ENCODE peak calls at places on chromosomes 16 and 17, in ten cellular contexts. One of them, this sample, is unnamed.

GRCh38 chr17:82031885-82032627 is 578 bp downstream of the RAC3 start:
- DNase-seq in psoas muscle: no peak
- DNase-seq in HepG2: no peak
- DNase-seq in IMR-90: no peak
- DNase-seq in SK-N-SH: peak; percentile 85
- DNase-seq in neural progenitor cell: peak; percentile 38
- DNase-seq in A549: no peak
- DNase-seq in cardiac muscle cell: no peak
- DNase-seq in HCT116: no peak
- DNase-seq in fibroblast of lung: no peak
- DNase-seq in this sample: no peak

GRCh38 chr17:42281571-42282096 is 5.4 kb upstream of the STAT5B start:
- DNase-seq in psoas muscle: peak; percentile 45
- DNase-seq in SK-N-SH: peak; percentile 12
- DNase-seq in A549: no peak
- DNase-seq in HepG2: no peak
- DNase-seq in fibroblast of lung: no peak
- DNase-seq in cardiac muscle cell: no peak
- DNase-seq in HCT116: no peak
- DNase-seq in neural progenitor cell: peak; percentile 26
- DNase-seq in IMR-90: no peak
- DNase-seq in this sample: no peak

GRCh38 chr17:16040710-16041251 is 41.2 kb downstream of the TTC19 start:
- DNase-seq in A549: no peak
- DNase-seq in IMR-90: peak; percentile 87
- DNase-seq in cardiac muscle cell: peak; percentile 81
- DNase-seq in psoas muscle: no peak
- DNase-seq in HepG2: peak; percentile 93
- DNase-seq in HCT116: no peak
- DNase-seq in neural progenitor cell: no peak
- DNase-seq in fibroblast of lung: peak; percentile 96
- DNase-seq in SK-N-SH: no peak
- DNase-seq in this sample: no peak

GRCh38 chr17:67227488-67227887 is 17.5 kb downstream of the HELZ start:
- DNase-seq in A549: no peak
- DNase-seq in HCT116: no peak
- DNase-seq in fibroblast of lung: peak; percentile 46
- DNase-seq in psoas muscle: no peak
- DNase-seq in IMR-90: peak; percentile 28
- DNase-seq in cardiac muscle cell: peak; percentile 53
- DNase-seq in neural progenitor cell: no peak
- DNase-seq in SK-N-SH: no peak
- DNase-seq in HepG2: no peak
- DNase-seq in this sample: no peak

GRCh38 chr16:68367034-68367433 is 56.2 kb downstream of the PRMT7 start:
- DNase-seq in SK-N-SH: peak; percentile 74
- DNase-seq in psoas muscle: no peak
- DNase-seq in cardiac muscle cell: peak; percentile 48
- DNase-seq in neural progenitor cell: peak; percentile 76
- DNase-seq in HepG2: peak; percentile 53
- DNase-seq in IMR-90: peak; percentile 9
- DNase-seq in fibroblast of lung: no peak
- DNase-seq in HCT116: peak; percentile 16
- DNase-seq in A549: peak; percentile 58
- DNase-seq in this sample: no peak

GRCh38 chr17:31394544-31394943 is 3.1 kb downstream of the RAB11FIP4 start:
- DNase-seq in HCT116: no peak
- DNase-seq in cardiac muscle cell: peak; percentile 85
- DNase-seq in IMR-90: peak; percentile 77
- DNase-seq in SK-N-SH: no peak
- DNase-seq in fibroblast of lung: peak; percentile 62
- DNase-seq in psoas muscle: no peak
- DNase-seq in A549: no peak
- DNase-seq in HepG2: peak; percentile 56
- DNase-seq in neural progenitor cell: peak; percentile 90
- DNase-seq in this sample: no peak

GRCh38 chr16:49921791-49922456 is 66.0 kb upstream of the ZNF423 start:
- DNase-seq in psoas muscle: peak; percentile 60
- DNase-seq in IMR-90: peak; percentile 17
- DNase-seq in neural progenitor cell: peak; percentile 86
- DNase-seq in fibroblast of lung: peak; percentile 44
- DNase-seq in A549: peak; percentile 66
- DNase-seq in SK-N-SH: peak; percentile 86
- DNase-seq in cardiac muscle cell: peak; percentile 69
- DNase-seq in HepG2: peak; percentile 63
- DNase-seq in HCT116: peak; percentile 51
- DNase-seq in this sample: no peak

GRCh38 chr16:85172465-85173071 is 60.3 kb upstream of the CIBAR2 start:
- DNase-seq in A549: peak; percentile 66
- DNase-seq in fibroblast of lung: peak; percentile 41
- DNase-seq in HCT116: peak; percentile 65
- DNase-seq in psoas muscle: peak; percentile 81
- DNase-seq in HepG2: peak; percentile 75
- DNase-seq in SK-N-SH: peak; percentile 83
- DNase-seq in neural progenitor cell: peak; percentile 69
- DNase-seq in IMR-90: peak; percentile 53
- DNase-seq in cardiac muscle cell: no peak
- DNase-seq in this sample: no peak

GRCh38 chr16:57360321-57360935 is 1.8 kb downstream of the CCL22 start:
- DNase-seq in SK-N-SH: no peak
- DNase-seq in HCT116: no peak
- DNase-seq in cardiac muscle cell: no peak
- DNase-seq in neural progenitor cell: no peak
- DNase-seq in HepG2: no peak
- DNase-seq in A549: no peak
- DNase-seq in IMR-90: no peak
- DNase-seq in psoas muscle: no peak
- DNase-seq in fibroblast of lung: no peak
- DNase-seq in this sample: no peak

GRCh38 chr17:10620823-10621222 is 36.3 kb downstream of the MYH3 start:
- DNase-seq in A549: no peak
- DNase-seq in psoas muscle: no peak
- DNase-seq in neural progenitor cell: no peak
- DNase-seq in HepG2: no peak
- DNase-seq in fibroblast of lung: no peak
- DNase-seq in IMR-90: no peak
- DNase-seq in HCT116: no peak
- DNase-seq in cardiac muscle cell: no peak
- DNase-seq in SK-N-SH: no peak
- DNase-seq in this sample: peak; percentile 75

GRCh38 chr17:20033410-20033809 is 24.3 kb downstream of the SPECC1 start:
- DNase-seq in A549: no peak
- DNase-seq in IMR-90: no peak
- DNase-seq in cardiac muscle cell: no peak
- DNase-seq in neural progenitor cell: no peak
- DNase-seq in SK-N-SH: no peak
- DNase-seq in HepG2: no peak
- DNase-seq in fibroblast of lung: no peak
- DNase-seq in HCT116: no peak
- DNase-seq in psoas muscle: no peak
- DNase-seq in this sample: no peak

GRCh38 chr16:4179020-4179419 is 62.8 kb upstream of the ADCY9 start:
- DNase-seq in neural progenitor cell: no peak
- DNase-seq in HepG2: peak; percentile 10
- DNase-seq in A549: no peak
- DNase-seq in fibroblast of lung: peak; percentile 26
- DNase-seq in IMR-90: peak; percentile 54
- DNase-seq in SK-N-SH: no peak
- DNase-seq in cardiac muscle cell: peak; percentile 71
- DNase-seq in psoas muscle: peak; percentile 67
- DNase-seq in HCT116: peak; percentile 37
- DNase-seq in this sample: peak; percentile 29

GRCh38 chr17:7046127-7046724 is 2.3 kb upstream of the SLC16A11 start:
- DNase-seq in HepG2: peak; percentile 54
- DNase-seq in HCT116: peak; percentile 71
- DNase-seq in IMR-90: no peak
- DNase-seq in neural progenitor cell: peak; percentile 54
- DNase-seq in SK-N-SH: no peak
- DNase-seq in A549: no peak
- DNase-seq in cardiac muscle cell: no peak
- DNase-seq in psoas muscle: no peak
- DNase-seq in fibroblast of lung: no peak
- DNase-seq in this sample: peak; percentile 67

GRCh38 chr17:75695830-75696271 is 25.4 kb upstream of the ITGB4 start:
- DNase-seq in HCT116: no peak
- DNase-seq in neural progenitor cell: no peak
- DNase-seq in HepG2: no peak
- DNase-seq in cardiac muscle cell: no peak
- DNase-seq in fibroblast of lung: no peak
- DNase-seq in IMR-90: no peak
- DNase-seq in A549: no peak
- DNase-seq in psoas muscle: peak; percentile 91
- DNase-seq in SK-N-SH: no peak
- DNase-seq in this sample: no peak

GRCh38 chr17:1054656-1055055 is 57.7 kb downstream of the TIMM22 start:
- DNase-seq in fibroblast of lung: no peak
- DNase-seq in neural progenitor cell: no peak
- DNase-seq in IMR-90: no peak
- DNase-seq in psoas muscle: peak; percentile 18
- DNase-seq in HepG2: no peak
- DNase-seq in HCT116: no peak
- DNase-seq in A549: no peak
- DNase-seq in cardiac muscle cell: no peak
- DNase-seq in SK-N-SH: no peak
- DNase-seq in this sample: no peak

GRCh38 chr17:34378664-34379101 is 15.7 kb upstream of the CCL1 start:
- DNase-seq in A549: no peak
- DNase-seq in SK-N-SH: no peak
- DNase-seq in neural progenitor cell: no peak
- DNase-seq in IMR-90: no peak
- DNase-seq in cardiac muscle cell: no peak
- DNase-seq in fibroblast of lung: no peak
- DNase-seq in HCT116: no peak
- DNase-seq in psoas muscle: no peak
- DNase-seq in HepG2: no peak
- DNase-seq in this sample: no peak

GRCh38 chr17:9432121-9432866 is 143.3 kb downstream of the STX8 start:
- DNase-seq in neural progenitor cell: no peak
- DNase-seq in HCT116: no peak
- DNase-seq in IMR-90: peak; percentile 30
- DNase-seq in psoas muscle: no peak
- DNase-seq in SK-N-SH: no peak
- DNase-seq in fibroblast of lung: no peak
- DNase-seq in cardiac muscle cell: no peak
- DNase-seq in A549: no peak
- DNase-seq in HepG2: no peak
- DNase-seq in this sample: no peak
- H3K27ac ChIP-seq in neural progenitor cell: no peak overlapping the region
- H3K27ac ChIP-seq in HCT116: no peak overlapping the region
- H3K27ac ChIP-seq in IMR-90: no peak overlapping the region
- H3K27ac ChIP-seq in psoas muscle: peak overlapping the region; percentile 53
- H3K27ac ChIP-seq in SK-N-SH: no peak overlapping the region
- H3K27ac ChIP-seq in fibroblast of lung: no peak overlapping the region
- H3K27ac ChIP-seq in cardiac muscle cell: no peak overlapping the region
- H3K27ac ChIP-seq in A549: no peak overlapping the region
- H3K27ac ChIP-seq in HepG2: no peak overlapping the region
- H3K27ac ChIP-seq in this sample: no peak overlapping the region

DNA sequence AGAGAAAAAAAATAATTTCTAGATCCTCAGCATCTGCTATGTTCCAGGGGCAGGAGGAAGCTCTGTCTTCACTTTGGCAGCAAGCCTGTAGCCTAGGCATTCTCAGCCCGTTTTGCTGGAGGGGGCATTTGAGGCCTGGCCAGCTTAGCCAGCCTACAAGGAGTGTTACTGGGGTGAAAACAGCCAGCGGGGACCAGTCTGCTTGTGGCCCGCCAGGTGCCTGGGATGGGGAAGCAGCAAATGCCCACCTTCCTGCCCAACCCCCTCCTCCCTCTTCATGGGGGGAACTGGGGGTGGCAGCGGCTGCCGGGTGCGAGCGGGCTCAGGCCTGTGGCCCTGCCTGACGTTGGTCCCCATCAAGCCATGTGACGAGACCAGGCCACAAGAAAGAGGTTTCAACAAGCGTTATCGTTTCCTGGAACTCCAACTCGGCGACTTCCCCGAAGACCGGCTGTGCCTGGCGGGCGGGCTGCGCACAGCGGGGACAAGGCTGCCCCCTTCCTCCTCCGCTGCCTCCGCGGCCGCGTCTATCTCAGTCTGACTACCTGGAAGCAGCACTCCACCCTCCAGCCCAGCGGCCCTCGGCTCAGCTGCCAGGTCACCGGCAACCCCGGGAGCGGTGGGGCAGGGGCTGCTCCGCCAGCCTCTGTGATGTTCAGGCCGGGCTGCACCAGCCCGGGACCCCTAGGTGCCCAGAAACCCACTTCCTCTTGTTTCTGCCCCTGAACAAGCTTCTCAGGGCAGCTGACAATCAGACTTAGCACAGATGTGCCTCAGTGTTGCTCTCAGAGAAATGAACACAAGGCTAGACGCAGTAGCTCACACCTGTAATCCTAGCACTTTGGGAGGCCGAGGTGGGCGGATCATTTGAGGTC is 22.9 kb downstream of the SOCS1 start:
- DNase-seq in A549: no peak
- DNase-seq in SK-N-SH: no peak
- DNase-seq in HepG2: no peak
- DNase-seq in fibroblast of lung: no peak
- DNase-seq in psoas muscle: peak; percentile 66
- DNase-seq in neural progenitor cell: no peak
- DNase-seq in IMR-90: no peak
- DNase-seq in HCT116: no peak
- DNase-seq in cardiac muscle cell: no peak
- DNase-seq in this sample: no peak
- H3K4me1 ChIP-seq in A549: no peaks in the 10 kb centered on the region
- H3K4me1 ChIP-seq in SK-N-SH: peaks cover 4% of the 10 kb centered on the region
- H3K4me1 ChIP-seq in HepG2: peaks cover 29% of the 10 kb centered on the region
- H3K4me1 ChIP-seq in fibroblast of lung: peaks cover 2% of the 10 kb centered on the region
- H3K4me1 ChIP-seq in psoas muscle: no peaks in the 10 kb centered on the region
- H3K4me1 ChIP-seq in neural progenitor cell: no peaks in the 10 kb centered on the region
- H3K4me1 ChIP-seq in IMR-90: peaks cover 2% of the 10 kb centered on the region
- H3K4me1 ChIP-seq in HCT116: peaks cover 5% of the 10 kb centered on the region
- H3K4me1 ChIP-seq in cardiac muscle cell: no peaks in the 10 kb centered on the region
- H3K4me1 ChIP-seq in this sample: peaks cover 3% of the 10 kb centered on the region

DNA sequence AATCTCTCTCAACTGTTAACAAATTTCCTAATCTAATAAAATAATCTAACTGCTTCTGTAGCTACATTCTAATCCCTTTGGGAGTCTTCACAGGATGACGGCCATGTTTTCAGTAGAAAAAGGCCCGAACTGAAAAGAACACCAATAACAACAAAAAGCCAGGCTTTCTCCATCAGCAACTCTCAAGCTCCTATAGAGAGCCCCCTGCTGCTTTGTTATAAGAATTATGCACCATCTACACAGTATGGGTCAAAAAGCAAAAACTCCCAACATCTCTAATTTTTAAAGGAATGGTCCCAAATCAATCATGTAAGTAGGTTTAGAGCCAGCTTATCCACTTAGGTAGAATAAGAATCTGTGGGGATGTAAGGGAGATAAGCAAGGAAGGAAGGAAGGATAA is 163.6 kb upstream of the C17orf78 start:
- DNase-seq in A549: no peak
- DNase-seq in fibroblast of lung: no peak
- DNase-seq in psoas muscle: no peak
- DNase-seq in HCT116: no peak
- DNase-seq in HepG2: no peak
- DNase-seq in SK-N-SH: no peak
- DNase-seq in IMR-90: no peak
- DNase-seq in cardiac muscle cell: peak; percentile 27
- DNase-seq in neural progenitor cell: peak; percentile 23
- DNase-seq in this sample: no peak
- TF ChIP-seq CTCF in A549: no peak
- TF ChIP-seq CTCF in fibroblast of lung: peak; percentile 30
- TF ChIP-seq CTCF in psoas muscle: no peak
- TF ChIP-seq CTCF in HCT116: peak; percentile 15
- TF ChIP-seq CTCF in HepG2: no peak
- TF ChIP-seq CTCF in SK-N-SH: peak; percentile 48
- TF ChIP-seq CTCF in IMR-90: peak; percentile 31
- TF ChIP-seq CTCF in cardiac muscle cell: peak; percentile 38
- TF ChIP-seq CTCF in neural progenitor cell: no peak
- TF ChIP-seq CTCF in this sample: peak; percentile 31

GRCh38 chr16:11909653-11910551 is 5.9 kb downstream of the GSPT1 start:
- DNase-seq in cardiac muscle cell: peak; percentile 2
- DNase-seq in neural progenitor cell: no peak
- DNase-seq in A549: no peak
- DNase-seq in psoas muscle: no peak
- DNase-seq in IMR-90: peak; percentile 73
- DNase-seq in fibroblast of lung: peak; percentile 80
- DNase-seq in SK-N-SH: no peak
- DNase-seq in HCT116: no peak
- DNase-seq in HepG2: no peak
- DNase-seq in this sample: no peak
- H3K27ac ChIP-seq in cardiac muscle cell: peak overlapping the region; percentile 45
- H3K27ac ChIP-seq in neural progenitor cell: peak overlapping the region; percentile 4
- H3K27ac ChIP-seq in A549: no peak overlapping the region
- H3K27ac ChIP-seq in psoas muscle: peak overlapping the region; percentile 44
- H3K27ac ChIP-seq in IMR-90: peak overlapping the region; percentile 3
- H3K27ac ChIP-seq in fibroblast of lung: no peak overlapping the region
- H3K27ac ChIP-seq in SK-N-SH: peak overlapping the region; percentile 20
- H3K27ac ChIP-seq in HCT116: no peak overlapping the region
- H3K27ac ChIP-seq in HepG2: peak overlapping the region; percentile 30
- H3K27ac ChIP-seq in this sample: no peak overlapping the region

This sample was measured in foreskin keratinocyte.